ENCODE peak calls at places on chromosomes 11 and 22, in five cellular contexts. One of them, this sample, is unnamed.

GRCh38 chr11:57485217-57486007 is 25.1 kb downstream of the RTN4RL2 start:
- DNase-seq in CD4-positive, alpha-beta T cell: no peak
- DNase-seq in tibial artery: no peak
- DNase-seq in upper lobe of left lung: no peak
- DNase-seq in mammary epithelial cell: no peak
- DNase-seq in this sample: no peak

GRCh38 chr22:49158741-49159564 is 668.7 kb downstream of the BRD1 start:
- DNase-seq in CD4-positive, alpha-beta T cell: no peak
- DNase-seq in tibial artery: peak
- DNase-seq in upper lobe of left lung: peak
- DNase-seq in mammary epithelial cell: no peak
- DNase-seq in this sample: no peak

GRCh38 chr11:22337571-22338464 is at the start of gene SLC17A6:
- DNase-seq in CD4-positive, alpha-beta T cell: no peak
- DNase-seq in tibial artery: no peak
- DNase-seq in upper lobe of left lung: no peak
- DNase-seq in mammary epithelial cell: peak
- DNase-seq in this sample: peak

GRCh38 chr11:2533642-2534115 is 88.9 kb downstream of the KCNQ1 start:
- DNase-seq in CD4-positive, alpha-beta T cell: no peak
- DNase-seq in tibial artery: peak
- DNase-seq in upper lobe of left lung: peak
- DNase-seq in mammary epithelial cell: peak
- DNase-seq in this sample: peak

GRCh38 chr11:68935066-68935465 is 31.4 kb downstream of the IGHMBP2 start:
- DNase-seq in CD4-positive, alpha-beta T cell: no peak
- DNase-seq in tibial artery: no peak
- DNase-seq in upper lobe of left lung: no peak
- DNase-seq in mammary epithelial cell: no peak
- DNase-seq in this sample: no peak

GRCh38 chr11:79052539-79052938 is 388.3 kb downstream of the TENM4 start:
- DNase-seq in CD4-positive, alpha-beta T cell: no peak
- DNase-seq in tibial artery: no peak
- DNase-seq in upper lobe of left lung: no peak
- DNase-seq in mammary epithelial cell: no peak
- DNase-seq in this sample: no peak

GRCh38 chr11:118084247-118084646 is 2.5 kb downstream of the SMIM35 start:
- DNase-seq in CD4-positive, alpha-beta T cell: no peak
- DNase-seq in tibial artery: no peak
- DNase-seq in upper lobe of left lung: no peak
- DNase-seq in mammary epithelial cell: peak
- DNase-seq in this sample: no peak

GRCh38 chr11:111312076-111312475 is 13.7 kb downstream of the POU2AF3 start:
- DNase-seq in CD4-positive, alpha-beta T cell: no peak
- DNase-seq in tibial artery: no peak
- DNase-seq in upper lobe of left lung: no peak
- DNase-seq in mammary epithelial cell: no peak
- DNase-seq in this sample: no peak

GRCh38 chr11:15897211-15897960 is 459.0 kb downstream of the SOX6 start:
- DNase-seq in CD4-positive, alpha-beta T cell: no peak
- DNase-seq in tibial artery: no peak
- DNase-seq in upper lobe of left lung: no peak
- DNase-seq in mammary epithelial cell: peak
- DNase-seq in this sample: peak

GRCh38 chr22:32564170-32565001 is 89.8 kb downstream of the FBXO7 start:
- DNase-seq in CD4-positive, alpha-beta T cell: no peak
- DNase-seq in tibial artery: no peak
- DNase-seq in upper lobe of left lung: no peak
- DNase-seq in mammary epithelial cell: no peak
- DNase-seq in this sample: no peak

GRCh38 chr22:31839986-31840385 is 86.2 kb downstream of the DEPDC5 start:
- DNase-seq in CD4-positive, alpha-beta T cell: no peak
- DNase-seq in tibial artery: no peak
- DNase-seq in upper lobe of left lung: no peak
- DNase-seq in mammary epithelial cell: no peak
- DNase-seq in this sample: no peak

GRCh38 chr11:107956543-107956942 is 28.3 kb downstream of the RAB39A start:
- DNase-seq in CD4-positive, alpha-beta T cell: no peak
- DNase-seq in tibial artery: no peak
- DNase-seq in upper lobe of left lung: no peak
- DNase-seq in mammary epithelial cell: no peak
- DNase-seq in this sample: no peak

GRCh38 chr11:131817701-131818188 is 447.3 kb downstream of the NTM start:
- DNase-seq in CD4-positive, alpha-beta T cell: no peak
- DNase-seq in tibial artery: no peak
- DNase-seq in upper lobe of left lung: no peak
- DNase-seq in mammary epithelial cell: no peak
- DNase-seq in this sample: no peak

DNA sequence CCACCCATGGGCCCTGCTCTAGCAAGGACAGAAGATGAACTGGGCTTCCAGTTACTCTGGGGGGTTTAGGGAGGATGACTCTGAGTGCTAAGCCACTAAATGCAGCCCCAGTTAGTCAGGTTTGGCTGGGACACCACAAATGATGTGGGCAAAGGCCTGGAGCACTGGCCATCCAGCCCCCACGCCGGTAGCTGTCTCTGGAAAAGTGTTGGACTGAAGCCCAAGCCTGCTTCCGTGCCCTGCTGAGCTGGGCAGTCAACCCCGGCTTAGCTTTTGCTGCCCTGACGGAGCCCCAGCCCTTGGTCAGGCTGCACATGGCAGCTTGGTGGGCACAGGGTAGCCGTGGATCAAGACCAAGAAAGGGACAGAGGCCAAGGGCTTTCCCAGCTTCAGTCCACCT is 5.7 kb upstream of the GSTP1 start:
- DNase-seq in CD4-positive, alpha-beta T cell: no peak
- DNase-seq in tibial artery: no peak
- DNase-seq in upper lobe of left lung: no peak
- DNase-seq in mammary epithelial cell: no peak
- DNase-seq in this sample: no peak
- TF ChIP-seq CTCF in CD4-positive, alpha-beta T cell: no peak
- TF ChIP-seq CTCF in tibial artery: no peak
- TF ChIP-seq CTCF in upper lobe of left lung: no peak
- TF ChIP-seq CTCF in mammary epithelial cell: no peak
- TF ChIP-seq CTCF in this sample: no peak

DNA sequence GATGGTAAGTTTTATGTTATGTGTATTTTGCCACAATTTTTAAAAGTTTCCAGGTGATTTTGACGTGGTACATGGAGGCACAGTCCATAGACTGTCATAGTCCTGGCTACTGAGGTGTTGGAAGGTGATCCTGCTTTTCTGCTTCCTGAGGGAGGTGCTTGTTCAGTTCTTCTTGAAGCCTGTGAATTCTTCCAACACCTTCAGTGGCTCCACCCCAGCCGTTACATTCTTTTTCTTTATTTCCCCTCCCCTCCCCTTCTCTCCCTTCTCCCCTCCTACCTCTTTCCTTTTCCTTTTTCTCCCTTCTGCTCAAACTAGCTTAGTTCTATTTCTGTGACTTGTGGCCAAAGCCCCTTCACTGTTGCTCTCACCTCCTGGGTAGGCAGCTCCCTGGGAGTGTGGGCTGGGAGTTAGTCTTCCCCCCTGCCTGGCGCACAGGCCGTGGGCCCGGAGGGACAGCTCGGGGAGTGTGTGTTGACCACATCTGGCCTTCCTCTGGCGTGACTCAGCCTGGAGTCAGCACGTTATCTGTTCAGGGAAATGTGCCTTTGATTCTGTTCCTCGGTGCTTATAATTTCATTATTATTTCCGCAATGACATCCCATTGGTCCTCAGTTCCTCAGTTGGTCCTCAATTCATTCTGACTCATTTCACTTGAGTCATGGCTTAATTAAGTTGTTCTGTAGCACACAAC is 566.2 kb downstream of the TBC1D22A start:
- DNase-seq in CD4-positive, alpha-beta T cell: no peak
- DNase-seq in tibial artery: peak
- DNase-seq in upper lobe of left lung: peak
- DNase-seq in mammary epithelial cell: peak
- DNase-seq in this sample: peak
- H3K27ac ChIP-seq in CD4-positive, alpha-beta T cell: no peak
- H3K27ac ChIP-seq in tibial artery: no peak
- H3K27ac ChIP-seq in upper lobe of left lung: no peak
- H3K27ac ChIP-seq in mammary epithelial cell: no peak
- H3K27ac ChIP-seq in this sample: peak

DNA sequence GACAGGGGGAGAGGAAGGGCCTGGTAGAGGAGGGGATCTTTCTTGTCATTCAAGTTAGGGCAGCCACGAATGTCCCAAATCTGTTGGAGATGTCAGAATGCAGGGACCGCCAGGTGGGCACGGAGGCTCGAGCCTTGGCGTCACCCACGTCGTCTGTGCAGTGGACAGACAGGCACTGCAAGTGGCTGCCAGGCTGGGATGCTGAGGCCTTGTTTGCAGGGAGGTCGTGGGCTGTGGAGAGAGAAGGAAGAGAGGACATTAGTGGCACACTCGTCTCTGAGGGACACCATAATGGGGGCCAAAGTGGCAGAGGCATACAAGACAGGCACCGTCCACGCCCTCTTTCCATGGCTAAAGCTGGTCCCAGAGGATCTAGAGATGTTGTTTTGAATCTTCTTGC is 50.7 kb downstream of the MN1 start:
- DNase-seq in CD4-positive, alpha-beta T cell: no peak
- DNase-seq in tibial artery: no peak
- DNase-seq in upper lobe of left lung: no peak
- DNase-seq in mammary epithelial cell: no peak
- DNase-seq in this sample: no peak
- TF ChIP-seq CTCF in CD4-positive, alpha-beta T cell: no peak
- TF ChIP-seq CTCF in tibial artery: no peak
- TF ChIP-seq CTCF in upper lobe of left lung: no peak
- TF ChIP-seq CTCF in mammary epithelial cell: no peak
- TF ChIP-seq CTCF in this sample: no peak

DNA sequence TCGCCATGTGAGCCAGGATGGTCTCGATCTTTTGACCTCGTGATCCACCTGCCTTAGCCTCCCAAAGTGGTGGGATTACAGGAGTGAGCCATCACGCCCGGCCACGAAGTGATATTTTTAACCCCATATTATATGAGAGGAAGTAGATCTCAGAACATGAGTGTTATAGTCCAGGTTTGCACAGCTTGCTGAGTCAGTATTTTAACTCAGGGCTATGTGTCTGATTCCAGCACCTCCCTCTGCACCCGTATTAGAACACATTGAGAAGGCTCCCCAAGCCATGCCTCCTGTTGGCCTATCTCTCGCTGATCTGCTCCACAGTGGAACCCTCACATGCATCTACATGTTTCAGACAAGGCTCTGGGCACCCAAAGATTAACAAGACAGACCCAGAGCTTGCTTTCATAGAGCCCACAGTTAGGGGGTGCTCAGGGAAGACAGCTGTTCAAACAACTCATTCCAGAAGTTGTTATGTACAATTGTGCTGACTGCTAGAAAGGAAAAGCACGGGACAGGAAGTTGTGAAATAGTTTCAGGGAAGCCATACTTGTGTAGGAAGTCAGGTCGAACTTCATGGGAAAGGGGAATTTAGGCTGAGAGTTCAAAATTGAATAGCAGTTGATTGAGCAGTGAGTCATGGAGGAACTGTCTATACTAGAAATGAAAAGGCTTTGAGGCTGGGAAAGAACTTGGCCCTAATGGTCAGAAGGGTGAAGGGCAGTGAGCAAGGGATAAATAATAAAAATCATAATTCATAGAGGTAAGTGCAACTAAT is 49.3 kb upstream of the CLPB start:
- DNase-seq in CD4-positive, alpha-beta T cell: no peak
- DNase-seq in tibial artery: peak
- DNase-seq in upper lobe of left lung: no peak
- DNase-seq in mammary epithelial cell: peak
- DNase-seq in this sample: peak
- H3K27ac ChIP-seq in CD4-positive, alpha-beta T cell: no peak
- H3K27ac ChIP-seq in tibial artery: no peak
- H3K27ac ChIP-seq in upper lobe of left lung: peak
- H3K27ac ChIP-seq in mammary epithelial cell: no peak
- H3K27ac ChIP-seq in this sample: peak

GRCh38 chr11:116879789-116880402 is 42.5 kb upstream of the APOA1 start:
- DNase-seq in CD4-positive, alpha-beta T cell: no peak
- DNase-seq in tibial artery: no peak
- DNase-seq in upper lobe of left lung: no peak
- DNase-seq in mammary epithelial cell: peak
- DNase-seq in this sample: peak
- TF ChIP-seq CTCF in CD4-positive, alpha-beta T cell: peak
- TF ChIP-seq CTCF in tibial artery: peak
- TF ChIP-seq CTCF in upper lobe of left lung: peak
- TF ChIP-seq CTCF in mammary epithelial cell: peak
- TF ChIP-seq CTCF in this sample: peak

GRCh38 chr11:1112351-1113191 is 37.9 kb downstream of the MUC2 start:
- DNase-seq in CD4-positive, alpha-beta T cell: no peak
- DNase-seq in tibial artery: no peak
- DNase-seq in upper lobe of left lung: peak
- DNase-seq in mammary epithelial cell: no peak
- DNase-seq in this sample: no peak
- H3K27ac ChIP-seq in CD4-positive, alpha-beta T cell: no peak
- H3K27ac ChIP-seq in tibial artery: no peak
- H3K27ac ChIP-seq in upper lobe of left lung: no peak
- H3K27ac ChIP-seq in mammary epithelial cell: no peak
- H3K27ac ChIP-seq in this sample: no peak

GRCh38 chr22:39910875-39911601 is 10.2 kb downstream of the GRAP2 start:
- DNase-seq in CD4-positive, alpha-beta T cell: no peak
- DNase-seq in tibial artery: no peak
- DNase-seq in upper lobe of left lung: no peak
- DNase-seq in mammary epithelial cell: no peak
- DNase-seq in this sample: no peak
- TF ChIP-seq CTCF in CD4-positive, alpha-beta T cell: no peak
- TF ChIP-seq CTCF in tibial artery: no peak
- TF ChIP-seq CTCF in upper lobe of left lung: no peak
- TF ChIP-seq CTCF in mammary epithelial cell: no peak
- TF ChIP-seq CTCF in this sample: no peak

GRCh38 chr11:203056-203944 is 3.9 kb downstream of the BET1L start:
- DNase-seq in CD4-positive, alpha-beta T cell: no peak
- DNase-seq in tibial artery: no peak
- DNase-seq in upper lobe of left lung: no peak
- DNase-seq in mammary epithelial cell: no peak
- DNase-seq in this sample: no peak
- H3K27ac ChIP-seq in CD4-positive, alpha-beta T cell: no peak
- H3K27ac ChIP-seq in tibial artery: no peak
- H3K27ac ChIP-seq in upper lobe of left lung: no peak
- H3K27ac ChIP-seq in mammary epithelial cell: no peak
- H3K27ac ChIP-seq in this sample: peak

GRCh38 chr11:64803163-64803845 is at the start of gene MAP4K2:
- DNase-seq in CD4-positive, alpha-beta T cell: peak
- DNase-seq in tibial artery: peak
- DNase-seq in upper lobe of left lung: peak
- DNase-seq in mammary epithelial cell: peak
- DNase-seq in this sample: peak
- TF ChIP-seq CTCF in CD4-positive, alpha-beta T cell: no peak
- TF ChIP-seq CTCF in tibial artery: peak
- TF ChIP-seq CTCF in upper lobe of left lung: peak
- TF ChIP-seq CTCF in mammary epithelial cell: peak
- TF ChIP-seq CTCF in this sample: peak

DNA sequence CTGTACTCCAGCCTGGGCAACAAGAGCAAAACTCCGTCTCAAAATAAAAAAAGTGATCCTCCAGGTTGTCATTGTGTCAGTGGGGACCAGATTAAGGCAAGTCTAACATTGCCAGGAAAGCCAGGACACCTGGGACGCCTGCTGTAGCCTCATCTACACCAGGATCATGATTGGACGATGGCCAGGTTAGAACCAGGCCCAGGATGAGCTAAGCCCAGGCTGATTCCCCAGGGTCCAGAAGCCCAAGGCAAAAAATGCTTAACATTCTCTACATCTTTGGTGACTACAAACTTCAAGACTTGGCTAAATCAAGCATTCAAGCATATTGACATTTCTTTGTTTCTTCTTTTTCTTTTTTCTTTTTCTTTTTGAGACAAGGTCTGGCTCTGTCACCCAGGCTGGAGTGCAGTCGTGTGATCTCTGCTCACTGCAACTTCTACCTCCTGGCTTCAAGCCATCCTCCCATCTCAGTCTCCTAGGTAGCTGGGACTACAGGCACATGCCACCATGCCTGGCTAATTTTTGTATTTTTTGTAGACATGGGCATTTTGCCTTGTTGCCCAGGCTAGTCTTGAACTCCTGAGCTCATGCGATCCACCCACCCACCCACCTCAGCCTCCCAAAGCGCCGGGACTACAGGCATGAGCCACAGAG is 12.7 kb upstream of the PTPRJ start:
- DNase-seq in CD4-positive, alpha-beta T cell: no peak
- DNase-seq in tibial artery: no peak
- DNase-seq in upper lobe of left lung: no peak
- DNase-seq in mammary epithelial cell: no peak
- DNase-seq in this sample: no peak
- H3K27ac ChIP-seq in CD4-positive, alpha-beta T cell: no peak
- H3K27ac ChIP-seq in tibial artery: no peak
- H3K27ac ChIP-seq in upper lobe of left lung: no peak
- H3K27ac ChIP-seq in mammary epithelial cell: no peak
- H3K27ac ChIP-seq in this sample: no peak

This sample was measured in RWPE1.